ENCODE peak calls at places on chromosomes 6 and 20, in ten cellular contexts. I is foreskin fibroblast, J is mucosa of descending colon, E is HepG2, Z is heart left ventricle, C is neural progenitor cell, V is fibroblast of mammary gland, K is right lobe of liver, L is progenitor cell of endocrine pancreas, O is GM13976. A is an unnamed sample.
A peak's percentile ranks its signal among the peaks of the same experiment; 100 is the strongest.

GRCh38 chr20:44496976-44497375 is 21.3 kb downstream of the TTPAL start:
- DNase-seq in O (no peak), J (no peak), Z (no peak), K (no peak), C (peak; percentile 37), V (peak; percentile 97), I (peak; percentile 93), L (no peak), E (no peak), A (no peak)

GRCh38 chr20:63096681-63097335 is 90.0 kb upstream of the BHLHE23 start:
- DNase-seq in V (no peak), E (no peak), Z (no peak), O (no peak), L (no peak), K (peak; percentile 8), J (peak; percentile 9), I (no peak), C (no peak), A (no peak)

GRCh38 chr20:2103454-2104153 is 2.0 kb downstream of the STK35 start:
- DNase-seq in E (peak; percentile 72), C (peak; percentile 31), I (no peak), L (no peak), J (no peak), V (no peak), Z (no peak), K (no peak), O (no peak), A (no peak)

GRCh38 chr6:62371840-62372239 is 85.8 kb upstream of the KHDRBS2 start:
- DNase-seq in O (no peak), J (no peak), Z (no peak), I (no peak), L (no peak), C (no peak), V (no peak), K (no peak), E (no peak), A (no peak)

GRCh38 chr20:50112512-50113419 is at the start of gene UBE2V1:
- DNase-seq in K (peak; percentile 95), E (peak; percentile 84), C (peak; percentile 94), V (peak; percentile 77), O (peak; percentile 93), L (peak; percentile 72), J (peak; percentile 92), Z (peak; percentile 95), I (peak; percentile 96), A (peak; percentile 94)

GRCh38 chr6:139852067-139852466 is 477.6 kb upstream of the CITED2 start:
- DNase-seq in C (no peak), O (no peak), K (no peak), Z (no peak), L (no peak), I (no peak), E (no peak), V (no peak), J (no peak), A (no peak)

GRCh38 chr6:11093065-11093590 is 506 bp upstream of the SMIM13 start:
- DNase-seq in C (no peak), Z (no peak), J (no peak), I (no peak), E (no peak), V (peak; percentile 29), L (no peak), O (peak; percentile 75), K (no peak), A (peak; percentile 81)

GRCh38 chr6:41640436-41640835 is 2.2 kb downstream of the MDFI start:
- DNase-seq in I (no peak), C (no peak), E (no peak), K (no peak), Z (no peak), O (no peak), V (no peak), L (no peak), J (no peak), A (no peak)

GRCh38 chr20:8777866-8778265 is 291.0 kb upstream of the PLCB4 start:
- DNase-seq in I (peak; percentile 28), K (no peak), O (no peak), E (no peak), V (peak; percentile 65), Z (no peak), J (no peak), C (no peak), L (no peak), A (no peak)

GRCh38 chr20:32315885-32316284 is 38.4 kb downstream of the KIF3B start:
- DNase-seq in C (no peak), Z (no peak), O (no peak), J (no peak), K (no peak), E (no peak), V (no peak), I (no peak), L (no peak), A (no peak)

GRCh38 chr20:1945134-1945618 is 48.7 kb downstream of the PDYN start:
- DNase-seq in C (no peak), K (peak; percentile 88), I (no peak), Z (no peak), J (no peak), E (no peak), O (no peak), V (peak; percentile 84), L (no peak), A (no peak)

GRCh38 chr6:16216501-16217155 is 21.8 kb upstream of the GMPR start:
- DNase-seq in J (no peak), Z (no peak), V (no peak), K (no peak), O (no peak), E (no peak), I (peak; percentile 49), C (no peak), L (no peak), A (no peak)

GRCh38 chr6:150719861-150720260 is 120.2 kb downstream of the PLEKHG1 start:
- DNase-seq in E (no peak), C (no peak), O (no peak), J (no peak), I (no peak), V (no peak), K (no peak), L (no peak), Z (no peak), A (no peak)

GRCh38 chr6:56541736-56542366 is 100.8 kb downstream of the DST start:
- DNase-seq in C (no peak), J (no peak), I (no peak), Z (no peak), K (no peak), E (peak; percentile 23), V (no peak), L (no peak), O (no peak), A (no peak)

DNA sequence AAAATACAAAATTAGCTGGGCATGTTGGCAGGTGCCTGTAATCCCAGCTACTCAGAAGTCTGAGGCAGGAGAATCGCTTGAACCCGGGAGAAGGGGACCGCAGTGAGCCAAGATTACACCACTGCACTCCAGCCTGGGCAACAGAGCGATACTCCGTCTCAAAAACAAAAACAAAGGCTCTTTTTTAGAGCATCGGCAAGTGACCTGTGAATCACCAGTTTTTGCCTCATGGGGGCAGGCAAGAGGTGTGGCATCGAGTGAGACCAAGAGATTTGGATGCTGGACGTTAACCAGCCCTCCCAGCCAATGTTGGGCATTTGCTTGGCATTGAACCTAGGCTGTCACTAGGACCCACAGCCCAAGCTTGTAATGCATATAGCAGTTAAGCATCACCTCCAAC is 14.6 kb upstream of the CDK5RAP1 start:
- DNase-seq in C (peak; percentile 67), I (peak; percentile 76), V (peak; percentile 55), J (no peak), L (no peak), E (peak; percentile 56), O (no peak), Z (peak; percentile 37), K (peak; percentile 31), A (no peak)
- TF ChIP-seq CTCF in C (peak; percentile 68), I (peak; percentile 43), V (peak; percentile 53), J (no peak), L (peak; percentile 60), E (peak; percentile 74), O (peak; percentile 33), Z (peak; percentile 54), K (peak; percentile 26), A (peak; percentile 10)

GRCh38 chr6:134317471-134318131 is at the start of gene SGK1:
- DNase-seq in Z (peak; percentile 36), K (peak; percentile 27), E (no peak), L (no peak), I (peak; percentile 65), J (no peak), O (peak; percentile 29), V (peak; percentile 48), C (peak; percentile 56), A (no peak)
- TF ChIP-seq CTCF in Z (no peak), K (no peak), E (no peak), L (no peak), I (no peak), J (no peak), O (no peak), V (no peak), C (no peak), A (no peak)

DNA sequence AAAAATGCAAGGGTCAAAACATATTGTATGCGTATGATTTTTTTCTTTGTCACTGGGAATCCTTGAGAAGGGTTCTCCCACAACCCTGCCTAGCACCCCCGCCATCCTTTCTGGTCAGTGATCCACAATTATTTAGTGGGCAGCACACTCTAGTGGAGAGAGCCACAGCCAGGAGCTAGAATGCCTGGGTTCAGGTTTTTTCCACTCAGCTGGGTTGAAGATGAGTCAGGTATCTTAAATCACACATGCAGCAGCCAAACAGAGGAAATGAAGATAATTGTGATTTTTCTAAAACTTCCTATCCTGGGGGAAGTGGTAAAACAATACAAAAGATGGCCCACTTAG is 243.1 kb downstream of the PKHD1 start:
- DNase-seq in V (no peak), E (no peak), L (no peak), J (no peak), Z (no peak), K (no peak), O (no peak), C (peak; percentile 55), I (no peak), A (no peak)
- TF ChIP-seq CTCF in V (no peak), E (peak; percentile 43), L (peak; percentile 24), J (no peak), Z (no peak), K (peak; percentile 38), O (no peak), C (peak; percentile 64), I (no peak), A (no peak)

GRCh38 chr6:30076333-30076732 is 764 bp upstream of the RNF39 start:
- DNase-seq in L (no peak), E (peak; percentile 18), I (peak; percentile 18), Z (no peak), O (no peak), C (no peak), K (no peak), J (no peak), V (no peak), A (peak; percentile 2)

GRCh38 chr6:30074331-30075093 is 1.1 kb downstream of the RNF39 start:
- DNase-seq in E (no peak), J (no peak), L (no peak), C (peak; percentile 62), O (peak; percentile 41), I (peak; percentile 35), Z (no peak), K (no peak), V (no peak), A (peak; percentile 26)

GRCh38 chr6:30073489-30074240 is 1.9 kb downstream of the RNF39 start:
- DNase-seq in E (no peak), L (no peak), J (no peak), O (no peak), V (no peak), K (no peak), Z (no peak), I (no peak), C (no peak), A (peak; percentile 14)

GRCh38 chr6:30075987-30076311 is 380 bp upstream of the RNF39 start:
- DNase-seq in K (no peak), Z (no peak), I (no peak), L (no peak), C (no peak), V (no peak), E (no peak), O (no peak), J (no peak), A (no peak)

GRCh38 chr6:30075094-30075986 is at the start of gene RNF39:
- DNase-seq in V (no peak), E (peak; percentile 55), K (peak; percentile 29), L (no peak), C (peak; percentile 59), Z (no peak), O (peak; percentile 44), I (peak; percentile 26), J (peak; percentile 61), A (peak; percentile 46)
- TF ChIP-seq CTCF in V (peak; percentile 32), E (peak; percentile 90), K (no peak), L (peak; percentile 44), C (peak; percentile 75), Z (peak; percentile 42), O (peak; percentile 10), I (peak; percentile 8), J (no peak), A (peak; percentile 24)